ENCODE peak calls at places on chromosomes 5 and 9, in seven cellular contexts. One of them, this sample, is unnamed.

GRCh38 chr5:107668933-107669542 is 1.7 kb downstream of the EFNA5 start:
- DNase-seq in colonic mucosa: peak
- DNase-seq in H9: peak
- DNase-seq in mammary epithelial cell: peak
- DNase-seq in H1: no peak
- DNase-seq in IMR-90: no peak
- DNase-seq in PC-3: peak
- DNase-seq in this sample: no peak

GRCh38 chr5:159156839-159157238 is 52.5 kb downstream of the RNF145 start:
- DNase-seq in colonic mucosa: peak
- DNase-seq in mammary epithelial cell: peak
- DNase-seq in H1: no peak
- DNase-seq in H9: no peak
- DNase-seq in IMR-90: peak
- DNase-seq in PC-3: peak
- DNase-seq in this sample: peak

GRCh38 chr9:77210116-77210515 is 32.8 kb downstream of the VPS13A start:
- DNase-seq in mammary epithelial cell: no peak
- DNase-seq in colonic mucosa: no peak
- DNase-seq in H9: peak
- DNase-seq in H1: peak
- DNase-seq in IMR-90: peak
- DNase-seq in PC-3: no peak
- DNase-seq in this sample: no peak

GRCh38 chr5:113252066-113252465 is 182.7 kb downstream of the TSSK1B start:
- DNase-seq in mammary epithelial cell: no peak
- DNase-seq in PC-3: no peak
- DNase-seq in H1: no peak
- DNase-seq in H9: no peak
- DNase-seq in IMR-90: no peak
- DNase-seq in colonic mucosa: no peak
- DNase-seq in this sample: no peak

GRCh38 chr9:21609506-21609905 is 127.4 kb upstream of the IFNE start:
- DNase-seq in H1: no peak
- DNase-seq in colonic mucosa: no peak
- DNase-seq in H9: no peak
- DNase-seq in mammary epithelial cell: no peak
- DNase-seq in PC-3: no peak
- DNase-seq in IMR-90: no peak
- DNase-seq in this sample: no peak

GRCh38 chr9:75382126-75382525 is 293.8 kb downstream of the OSTF1 start:
- DNase-seq in mammary epithelial cell: no peak
- DNase-seq in H1: no peak
- DNase-seq in colonic mucosa: no peak
- DNase-seq in H9: no peak
- DNase-seq in IMR-90: no peak
- DNase-seq in PC-3: no peak
- DNase-seq in this sample: peak

GRCh38 chr5:17436766-17437221 is 61.2 kb upstream of the TAF11L2 start:
- DNase-seq in H1: no peak
- DNase-seq in colonic mucosa: no peak
- DNase-seq in PC-3: no peak
- DNase-seq in IMR-90: no peak
- DNase-seq in mammary epithelial cell: no peak
- DNase-seq in H9: no peak
- DNase-seq in this sample: peak

GRCh38 chr5:139190125-139190524 is 8.0 kb downstream of the SIL1 start:
- DNase-seq in H1: no peak
- DNase-seq in IMR-90: peak
- DNase-seq in colonic mucosa: no peak
- DNase-seq in mammary epithelial cell: no peak
- DNase-seq in H9: no peak
- DNase-seq in PC-3: no peak
- DNase-seq in this sample: no peak

GRCh38 chr9:7333714-7334113 is 465.9 kb downstream of the DMAC1 start:
- DNase-seq in colonic mucosa: no peak
- DNase-seq in H9: no peak
- DNase-seq in PC-3: no peak
- DNase-seq in IMR-90: peak
- DNase-seq in H1: no peak
- DNase-seq in mammary epithelial cell: no peak
- DNase-seq in this sample: no peak

GRCh38 chr5:169300468-169301385 is at the start of gene SLIT3:
- DNase-seq in mammary epithelial cell: peak
- DNase-seq in H1: peak
- DNase-seq in colonic mucosa: peak
- DNase-seq in PC-3: peak
- DNase-seq in IMR-90: peak
- DNase-seq in H9: peak
- DNase-seq in this sample: no peak

GRCh38 chr5:55668356-55668755 is 43.8 kb downstream of the SLC38A9 start:
- DNase-seq in IMR-90: peak
- DNase-seq in colonic mucosa: no peak
- DNase-seq in PC-3: peak
- DNase-seq in H1: no peak
- DNase-seq in mammary epithelial cell: peak
- DNase-seq in H9: no peak
- DNase-seq in this sample: no peak

GRCh38 chr9:71145179-71145578 is 23.8 kb upstream of the TRPM3 start:
- DNase-seq in H1: no peak
- DNase-seq in H9: no peak
- DNase-seq in IMR-90: no peak
- DNase-seq in mammary epithelial cell: no peak
- DNase-seq in PC-3: no peak
- DNase-seq in colonic mucosa: no peak
- DNase-seq in this sample: no peak

GRCh38 chr5:77915346-77915745 is 139.2 kb upstream of the TBCA start:
- DNase-seq in IMR-90: no peak
- DNase-seq in PC-3: no peak
- DNase-seq in H9: no peak
- DNase-seq in mammary epithelial cell: no peak
- DNase-seq in colonic mucosa: no peak
- DNase-seq in H1: no peak
- DNase-seq in this sample: no peak

GRCh38 chr9:136773386-136774044 is 9.2 kb upstream of the LCN15 start:
- DNase-seq in H9: peak
- DNase-seq in colonic mucosa: no peak
- DNase-seq in PC-3: peak
- DNase-seq in IMR-90: no peak
- DNase-seq in H1: no peak
- DNase-seq in mammary epithelial cell: no peak
- DNase-seq in this sample: no peak

GRCh38 chr5:127080001-127080478 is 6.7 kb upstream of the C5orf63 start:
- DNase-seq in colonic mucosa: no peak
- DNase-seq in H1: no peak
- DNase-seq in H9: peak
- DNase-seq in PC-3: no peak
- DNase-seq in mammary epithelial cell: peak
- DNase-seq in IMR-90: no peak
- DNase-seq in this sample: no peak

GRCh38 chr9:91832322-91832721 is 117.7 kb downstream of the ROR2 start:
- DNase-seq in colonic mucosa: no peak
- DNase-seq in PC-3: no peak
- DNase-seq in H1: no peak
- DNase-seq in H9: no peak
- DNase-seq in IMR-90: no peak
- DNase-seq in mammary epithelial cell: no peak
- DNase-seq in this sample: no peak

GRCh38 chr5:137486707-137487106 is 12.4 kb downstream of the SPOCK1 start:
- DNase-seq in H9: no peak
- DNase-seq in IMR-90: peak
- DNase-seq in colonic mucosa: no peak
- DNase-seq in H1: no peak
- DNase-seq in mammary epithelial cell: no peak
- DNase-seq in PC-3: peak
- DNase-seq in this sample: no peak
- H3K9ac ChIP-seq in H9: no peak
- H3K9ac ChIP-seq in IMR-90: no peak
- H3K9ac ChIP-seq in colonic mucosa: no peak
- H3K9ac ChIP-seq in H1: no peak
- H3K9ac ChIP-seq in mammary epithelial cell: no peak
- H3K9ac ChIP-seq in PC-3: no peak
- H3K9ac ChIP-seq in this sample: no peak

DNA sequence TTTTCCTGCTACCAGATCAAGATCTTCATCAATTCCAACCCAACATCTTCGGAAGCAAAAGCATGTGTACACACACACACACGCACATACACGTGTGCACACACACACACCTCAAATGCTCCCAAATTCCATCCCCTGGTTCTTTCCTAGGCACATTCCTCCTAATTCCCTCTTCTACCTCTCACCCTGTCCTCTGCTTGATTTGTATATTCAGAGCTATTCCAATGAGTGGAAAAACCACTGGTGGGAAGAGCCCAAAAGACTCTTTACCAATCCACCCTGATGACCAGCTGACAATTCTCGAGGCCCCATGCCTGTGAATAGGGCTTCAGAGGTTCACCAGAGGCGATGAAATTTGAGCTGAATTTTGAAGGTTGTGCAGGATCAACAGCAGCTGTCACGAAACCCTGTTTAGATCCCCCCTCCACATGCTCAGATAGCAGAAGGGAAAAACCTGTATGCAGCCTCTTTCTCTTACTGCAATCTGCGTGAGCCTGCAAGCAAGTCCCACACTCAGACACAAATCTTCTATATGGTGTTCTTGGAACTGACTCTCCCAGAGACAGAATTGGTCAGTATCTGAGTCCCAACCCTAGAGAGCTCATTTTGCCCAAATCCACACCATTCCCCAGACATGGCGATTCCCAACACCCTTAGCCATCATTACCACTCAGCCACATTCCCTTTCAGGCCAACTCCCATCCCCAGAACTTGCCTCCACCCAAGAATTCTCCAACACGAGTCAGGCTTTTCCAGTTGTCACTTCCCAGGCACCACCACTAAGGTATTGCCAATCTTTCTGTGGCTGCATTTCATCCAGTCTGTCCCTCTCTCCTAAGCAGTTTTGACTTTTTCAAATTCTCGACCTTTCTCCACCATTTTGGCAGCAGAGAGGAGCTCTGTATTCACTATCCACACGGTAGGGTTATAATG is 4.3 kb upstream of the TRIO start:
- DNase-seq in PC-3: no peak
- DNase-seq in H9: no peak
- DNase-seq in colonic mucosa: no peak
- DNase-seq in mammary epithelial cell: no peak
- DNase-seq in H1: no peak
- DNase-seq in IMR-90: no peak
- DNase-seq in this sample: no peak
- H3K27ac ChIP-seq in PC-3: no peak
- H3K27ac ChIP-seq in H9: no peak
- H3K27ac ChIP-seq in colonic mucosa: no peak
- H3K27ac ChIP-seq in mammary epithelial cell: no peak
- H3K27ac ChIP-seq in H1: no peak
- H3K27ac ChIP-seq in IMR-90: peak
- H3K27ac ChIP-seq in this sample: no peak

GRCh38 chr9:120712539-120713031 is 1.7 kb downstream of the MEGF9 start:
- DNase-seq in H1: no peak
- DNase-seq in mammary epithelial cell: no peak
- DNase-seq in IMR-90: no peak
- DNase-seq in H9: no peak
- DNase-seq in PC-3: no peak
- DNase-seq in colonic mucosa: no peak
- DNase-seq in this sample: no peak

GRCh38 chr9:120713257-120714087 is 798 bp downstream of the MEGF9 start:
- DNase-seq in colonic mucosa: peak
- DNase-seq in IMR-90: no peak
- DNase-seq in H1: no peak
- DNase-seq in PC-3: peak
- DNase-seq in mammary epithelial cell: peak
- DNase-seq in H9: peak
- DNase-seq in this sample: no peak

GRCh38 chr9:120710110-120710981 is 3.9 kb downstream of the MEGF9 start:
- DNase-seq in PC-3: peak
- DNase-seq in H9: no peak
- DNase-seq in H1: no peak
- DNase-seq in colonic mucosa: no peak
- DNase-seq in IMR-90: peak
- DNase-seq in mammary epithelial cell: peak
- DNase-seq in this sample: no peak

GRCh38 chr9:120711354-120711753 is 2.9 kb downstream of the MEGF9 start:
- DNase-seq in IMR-90: no peak
- DNase-seq in H9: no peak
- DNase-seq in PC-3: no peak
- DNase-seq in mammary epithelial cell: no peak
- DNase-seq in colonic mucosa: no peak
- DNase-seq in H1: no peak
- DNase-seq in this sample: no peak

DNA sequence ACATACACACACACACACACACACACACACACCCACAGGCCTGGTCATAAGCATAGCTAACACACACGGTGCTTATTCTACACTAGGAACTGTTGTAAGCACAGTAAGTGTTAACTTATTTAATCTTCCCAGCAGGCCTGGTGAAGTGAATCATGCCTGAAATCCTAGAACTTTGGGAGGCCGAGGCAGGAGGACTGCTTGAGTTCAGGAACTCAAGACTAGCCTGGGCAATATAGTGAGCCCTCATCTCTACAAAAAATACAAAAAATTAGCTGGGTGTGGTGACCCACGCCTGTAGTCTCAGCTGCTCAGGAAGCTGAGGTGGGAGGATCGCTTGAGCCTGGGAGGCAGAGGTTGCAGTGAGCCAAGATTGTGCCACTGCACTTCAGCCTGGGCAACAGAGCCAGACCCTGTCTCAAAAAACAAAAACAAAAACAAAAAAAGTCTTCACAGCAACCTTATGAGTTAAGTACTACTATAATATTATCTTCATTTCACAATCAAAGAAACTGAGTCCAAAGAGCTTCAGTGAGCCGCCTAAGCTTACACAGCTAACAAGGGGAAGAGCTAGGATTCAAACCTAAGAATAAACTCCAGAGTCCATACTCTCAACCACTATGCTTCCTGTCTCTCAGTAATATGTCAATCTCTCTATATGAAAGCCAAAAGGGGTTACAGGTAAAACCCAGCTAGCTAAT is 2.3 kb downstream of the MEGF9 start:
- DNase-seq in H1: no peak
- DNase-seq in IMR-90: no peak
- DNase-seq in mammary epithelial cell: peak
- DNase-seq in H9: no peak
- DNase-seq in colonic mucosa: no peak
- DNase-seq in PC-3: peak
- DNase-seq in this sample: no peak
- H3K9ac ChIP-seq in H1: no peak
- H3K9ac ChIP-seq in IMR-90: no peak
- H3K9ac ChIP-seq in mammary epithelial cell: peak
- H3K9ac ChIP-seq in H9: no peak
- H3K9ac ChIP-seq in colonic mucosa: peak
- H3K9ac ChIP-seq in PC-3: no peak
- H3K9ac ChIP-seq in this sample: peak

GRCh38 chr5:88841212-88841611 is 41.8 kb downstream of the MEF2C start:
- DNase-seq in H9: no peak
- DNase-seq in mammary epithelial cell: no peak
- DNase-seq in colonic mucosa: no peak
- DNase-seq in PC-3: no peak
- DNase-seq in H1: no peak
- DNase-seq in IMR-90: no peak
- DNase-seq in this sample: no peak
- H3K27ac ChIP-seq in H9: no peak
- H3K27ac ChIP-seq in mammary epithelial cell: no peak
- H3K27ac ChIP-seq in colonic mucosa: no peak
- H3K27ac ChIP-seq in PC-3: no peak
- H3K27ac ChIP-seq in H1: no peak
- H3K27ac ChIP-seq in IMR-90: no peak
- H3K27ac ChIP-seq in this sample: no peak